ENCODE peak calls at places on chromosome 9, in four cellular contexts. G is IMR-90, W is GM12878, L is K562. I is an unnamed sample.

GRCh38 chr9:81035171-81035570 is 654.2 kb downstream of the TLE1 start:
- DNase-seq in G (peak), W (no peak), L (no peak), I (no peak)

GRCh38 chr9:126957687-126958053 is 43.1 kb downstream of the RALGPS1 start:
- DNase-seq in W (no peak), G (peak), L (no peak), I (no peak)

GRCh38 chr9:134403682-134404301 is 77.5 kb downstream of the RXRA start:
- DNase-seq in G (peak), L (peak), W (no peak), I (peak)

GRCh38 chr9:98923724-98924123 is 20.0 kb upstream of the COL15A1 start:
- DNase-seq in L (no peak), W (no peak), G (no peak), I (no peak)

GRCh38 chr9:76297721-76298239 is 96.4 kb downstream of the RFK start:
- DNase-seq in L (no peak), W (no peak), G (peak), I (no peak)

GRCh38 chr9:103407260-103407659 is 412.1 kb downstream of the CYLC2 start:
- DNase-seq in G (no peak), L (no peak), W (no peak), I (no peak)

GRCh38 chr9:114450833-114451706 is 54.2 kb downstream of the WHRN start:
- DNase-seq in W (peak), L (no peak), G (no peak), I (no peak)

GRCh38 chr9:21589344-21590056 is 107.4 kb upstream of the IFNE start:
- DNase-seq in L (no peak), G (no peak), W (no peak), I (no peak)

GRCh38 chr9:129773262-129774048 is 20.6 kb upstream of the PTGES start:
- DNase-seq in G (peak), L (no peak), W (no peak), I (no peak)

GRCh38 chr9:37618817-37619216 is 26.4 kb upstream of the TOMM5 start:
- DNase-seq in G (peak), L (no peak), W (no peak), I (no peak)

GRCh38 chr9:37437616-37438015 is 15.1 kb downstream of the GRHPR start:
- DNase-seq in W (no peak), G (no peak), L (no peak), I (no peak)

GRCh38 chr9:129570450-129571297 is 50.2 kb downstream of the C9orf50 start:
- DNase-seq in G (peak), L (peak), W (no peak), I (no peak)

GRCh38 chr9:81374881-81375280 is 314.5 kb downstream of the TLE1 start:
- DNase-seq in G (peak), L (no peak), W (no peak), I (peak)

GRCh38 chr9:104748359-104749031 is 1.0 kb downstream of the NIPSNAP3A start:
- DNase-seq in G (peak), L (peak), W (no peak), I (peak)

GRCh38 chr9:126491256-126491879 is 122.4 kb upstream of the LMX1B start:
- DNase-seq in G (peak), W (no peak), L (peak), I (peak)

GRCh38 chr9:136132500-136133050 is 13.9 kb upstream of the TMEM250 start:
- DNase-seq in G (no peak), L (no peak), W (no peak), I (no peak)

GRCh38 chr9:114688388-114688787 is 6.4 kb upstream of the TEX48 start:
- DNase-seq in W (no peak), L (no peak), G (no peak), I (no peak)

GRCh38 chr9:93076792-93077128 is 18.3 kb downstream of the SUSD3 start:
- DNase-seq in L (no peak), G (no peak), W (no peak), I (no peak)

GRCh38 chr9:115127191-115127817 is 9.3 kb upstream of the TNC start:
- DNase-seq in W (no peak), G (peak), L (no peak), I (no peak)

DNA sequence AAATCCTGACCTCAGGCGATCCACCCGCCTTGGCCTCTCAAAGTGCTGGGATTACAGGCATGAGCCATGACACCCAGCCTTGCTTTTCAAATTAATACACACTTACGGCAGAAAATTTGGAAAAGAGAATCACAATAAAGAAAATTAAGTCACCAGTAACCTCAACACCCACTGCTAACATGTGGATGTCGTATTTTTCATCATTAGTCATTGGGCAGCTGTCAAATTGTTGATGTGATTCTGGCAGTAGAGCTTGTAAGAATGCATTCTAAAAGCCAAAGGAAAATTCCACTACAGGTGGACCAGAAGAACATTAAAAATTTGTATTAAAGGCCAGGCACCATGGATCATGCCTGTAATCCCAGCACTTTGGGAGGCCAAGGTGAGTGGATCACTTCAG is 237.3 kb upstream of the TUT7 start:
- DNase-seq in W (no peak), L (no peak), G (no peak), I (no peak)
- TF ChIP-seq FOS in W (no peak), L (no peak), G (no peak), I (no peak)

GRCh38 chr9:35650341-35651158 is at the start of gene SIT1:
- DNase-seq in G (no peak), L (no peak), W (no peak), I (no peak)

GRCh38 chr9:35649431-35650340 is 1.0 kb downstream of the SIT1 start:
- DNase-seq in G (no peak), L (peak), W (no peak), I (no peak)

GRCh38 chr9:35646583-35647265 is 4.0 kb downstream of the SIT1 start:
- DNase-seq in G (peak), L (peak), W (no peak), I (peak)

GRCh38 chr9:35643046-35643445 is 7.7 kb downstream of the SIT1 start:
- DNase-seq in L (no peak), G (no peak), W (no peak), I (no peak)

GRCh38 chr9:35645736-35646582 is 4.8 kb downstream of the SIT1 start:
- DNase-seq in L (peak), W (no peak), G (no peak), I (no peak)
- TF ChIP-seq FOS in L (no peak), W (no peak), G (no peak), I (no peak)

DNA sequence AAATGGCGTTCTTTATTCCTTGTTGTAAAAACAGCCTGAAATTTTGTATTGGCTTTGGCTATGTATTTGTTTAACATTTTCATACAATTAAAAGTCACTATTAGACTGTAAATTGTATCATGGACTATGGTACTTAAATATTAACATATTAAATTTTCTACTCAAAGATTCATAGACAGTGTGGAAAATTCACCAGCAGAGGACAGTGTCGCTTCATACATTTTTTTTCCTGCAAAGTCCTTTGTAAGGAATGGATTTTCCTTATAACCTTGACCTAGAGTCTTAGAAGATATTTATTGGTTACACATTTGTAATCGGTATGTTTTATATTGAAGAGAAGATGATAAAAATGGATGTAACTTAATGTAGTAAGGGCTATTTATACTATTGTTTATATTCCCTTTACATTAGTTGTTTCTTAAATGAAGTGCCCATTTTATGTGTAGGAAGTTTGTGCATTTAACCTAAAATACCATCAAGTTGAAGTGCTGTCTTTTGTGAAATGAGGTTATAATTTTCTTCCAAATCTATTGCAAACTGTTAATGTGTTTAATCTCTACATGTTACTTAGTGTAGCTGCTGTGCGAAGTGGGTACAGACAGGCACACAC is 150.1 kb downstream of the KDM4C start:
- DNase-seq in L (no peak), W (no peak), G (peak), I (peak)
- TF ChIP-seq FOS in L (no peak), W (no peak), G (no peak), I (no peak)

GRCh38 chr9:446074-446699 is 231.5 kb downstream of the DOCK8 start:
- DNase-seq in L (no peak), G (no peak), W (no peak), I (no peak)

GRCh38 chr9:444528-444927 is 229.9 kb downstream of the DOCK8 start:
- DNase-seq in W (no peak), G (no peak), L (no peak), I (no peak)

GRCh38 chr9:450057-450456 is 235.4 kb downstream of the DOCK8 start:
- DNase-seq in W (no peak), G (no peak), L (no peak), I (no peak)

GRCh38 chr9:445033-445432 is 230.4 kb downstream of the DOCK8 start:
- DNase-seq in L (peak), W (no peak), G (no peak), I (no peak)

DNA sequence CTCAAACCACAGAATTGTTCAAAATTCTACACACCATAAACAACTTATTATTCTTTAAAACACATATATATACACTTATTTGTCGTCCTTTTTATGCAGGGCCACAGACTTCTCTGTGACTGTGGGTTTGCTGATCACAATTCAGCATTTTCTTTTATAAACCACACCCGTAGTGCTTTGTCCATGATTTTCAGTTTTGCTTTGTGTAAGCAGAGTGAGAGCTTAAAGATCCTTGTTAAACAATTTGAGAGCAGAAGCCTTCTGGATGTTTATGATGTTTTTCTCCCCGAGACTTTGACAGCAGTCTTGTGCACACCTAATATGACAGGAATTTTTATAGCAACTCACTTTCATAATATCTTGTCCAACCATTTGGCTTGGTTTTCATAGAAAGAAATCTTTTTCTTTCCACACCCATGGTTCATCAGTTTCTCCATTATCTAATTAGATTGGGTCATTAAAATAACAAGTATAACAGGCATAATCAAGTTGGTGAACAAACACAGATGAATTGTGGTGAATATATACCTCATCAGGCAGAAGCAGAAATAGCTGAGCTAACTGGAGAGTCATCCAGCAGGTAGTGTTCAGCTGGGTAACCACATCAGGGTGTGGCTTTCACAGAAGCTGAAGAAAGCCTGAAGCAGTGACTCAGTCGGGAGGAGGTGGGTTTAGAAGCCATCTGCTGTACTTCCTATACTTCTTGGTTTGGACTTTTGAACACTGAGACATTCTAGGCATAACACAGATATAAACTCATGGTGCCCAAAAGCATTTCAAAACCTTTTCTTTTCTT is 232.8 kb downstream of the DOCK8 start:
- DNase-seq in L (peak), W (no peak), G (peak), I (no peak)
- TF ChIP-seq FOS in L (no peak), W (no peak), G (no peak), I (no peak)

GRCh38 chr9:120878188-120879130 is 1.5 kb upstream of the PHF19 start:
- DNase-seq in G (no peak), L (peak), W (no peak), I (no peak)
- TF ChIP-seq FOS in G (no peak), L (no peak), W (no peak), I (no peak)

GRCh38 chr9:121921444-121921843 is 171.7 kb downstream of the TTLL11 start:
- DNase-seq in W (no peak), G (peak), L (no peak), I (no peak)
- TF ChIP-seq FOS in W (no peak), G (no peak), L (no peak), I (no peak)

GRCh38 chr9:108163321-108164005 is 673.9 kb upstream of the KLF4 start:
- DNase-seq in W (no peak), L (no peak), G (peak), I (no peak)
- TF ChIP-seq FOS in W (no peak), L (no peak), G (no peak), I (no peak)

GRCh38 chr9:100411472-100412270 is 15.3 kb upstream of the MSANTD3 start:
- DNase-seq in W (peak), G (peak), L (no peak), I (peak)

GRCh38 chr9:100406962-100407361 is 20.0 kb upstream of the MSANTD3 start:
- DNase-seq in W (no peak), L (peak), G (no peak), I (no peak)

GRCh38 chr9:100409176-100409556 is 17.8 kb upstream of the MSANTD3 start:
- DNase-seq in G (no peak), L (no peak), W (no peak), I (no peak)

GRCh38 chr9:100413839-100414420 is 13.0 kb upstream of the MSANTD3 start:
- DNase-seq in G (no peak), L (no peak), W (no peak), I (no peak)

GRCh38 chr9:100408541-100409175 is 18.3 kb upstream of the MSANTD3 start:
- DNase-seq in L (no peak), G (no peak), W (no peak), I (no peak)
- TF ChIP-seq FOS in L (no peak), G (no peak), W (no peak), I (no peak)